ENCODE peak calls at places on chromosome 22, in five cellular contexts. One of them, this sample, is unnamed.

GRCh38 chr22:49327411-49327810 is 500.3 kb downstream of the BRD1 start:
- DNase-seq in heart right ventricle: no peak
- DNase-seq in MM.1S: no peak
- DNase-seq in heart left ventricle: no peak
- DNase-seq in testis: peak; percentile 9
- DNase-seq in this sample: no peak

GRCh38 chr22:44102856-44103255 is 77.9 kb upstream of the PARVG start:
- DNase-seq in heart right ventricle: no peak
- DNase-seq in testis: no peak
- DNase-seq in heart left ventricle: peak; percentile 4
- DNase-seq in MM.1S: no peak
- DNase-seq in this sample: no peak

GRCh38 chr22:30806391-30806861 is 111.8 kb downstream of the OSBP2 start:
- DNase-seq in testis: no peak
- DNase-seq in MM.1S: no peak
- DNase-seq in heart right ventricle: no peak
- DNase-seq in heart left ventricle: no peak
- DNase-seq in this sample: no peak

GRCh38 chr22:25485626-25486545 is 78.6 kb upstream of the GRK3 start:
- DNase-seq in heart left ventricle: no peak
- DNase-seq in testis: no peak
- DNase-seq in heart right ventricle: no peak
- DNase-seq in MM.1S: no peak
- DNase-seq in this sample: no peak

GRCh38 chr22:50674127-50674493 is 1.5 kb downstream of the SHANK3 start:
- DNase-seq in heart right ventricle: no peak
- DNase-seq in heart left ventricle: no peak
- DNase-seq in testis: no peak
- DNase-seq in MM.1S: no peak
- DNase-seq in this sample: no peak

GRCh38 chr22:46982635-46983034 is 220.2 kb downstream of the TBC1D22A start:
- DNase-seq in heart right ventricle: no peak
- DNase-seq in heart left ventricle: no peak
- DNase-seq in MM.1S: no peak
- DNase-seq in testis: no peak
- DNase-seq in this sample: no peak

GRCh38 chr22:21937821-21938070 is 14.9 kb downstream of the PPM1F start:
- DNase-seq in heart left ventricle: peak; percentile 76
- DNase-seq in MM.1S: no peak
- DNase-seq in testis: no peak
- DNase-seq in heart right ventricle: no peak
- DNase-seq in this sample: no peak

GRCh38 chr22:23580586-23581251 is 629 bp upstream of the IGLL1 start:
- DNase-seq in heart left ventricle: no peak
- DNase-seq in testis: no peak
- DNase-seq in MM.1S: no peak
- DNase-seq in heart right ventricle: no peak
- DNase-seq in this sample: no peak

GRCh38 chr22:47195156-47195675 is 432.8 kb downstream of the TBC1D22A start:
- DNase-seq in heart left ventricle: no peak
- DNase-seq in MM.1S: no peak
- DNase-seq in heart right ventricle: no peak
- DNase-seq in testis: peak; percentile 7
- DNase-seq in this sample: no peak

GRCh38 chr22:42797021-42797420 is 60.1 kb downstream of the ARFGAP3 start:
- DNase-seq in testis: no peak
- DNase-seq in heart right ventricle: peak; percentile 58
- DNase-seq in MM.1S: no peak
- DNase-seq in heart left ventricle: no peak
- DNase-seq in this sample: no peak

GRCh38 chr22:36470162-36470993 is 11.1 kb downstream of the TXN2 start:
- DNase-seq in heart right ventricle: peak; percentile 87
- DNase-seq in MM.1S: peak; percentile 83
- DNase-seq in heart left ventricle: peak; percentile 89
- DNase-seq in testis: peak; percentile 85
- DNase-seq in this sample: peak; percentile 73

GRCh38 chr22:25754527-25755202 is 12.7 kb downstream of the MYO18B start:
- DNase-seq in heart left ventricle: peak; percentile 87
- DNase-seq in testis: no peak
- DNase-seq in heart right ventricle: peak; percentile 92
- DNase-seq in MM.1S: no peak
- DNase-seq in this sample: no peak

GRCh38 chr22:22787805-22788459 is 99.7 kb upstream of the IGLL5 start:
- DNase-seq in heart right ventricle: no peak
- DNase-seq in testis: peak; percentile 77
- DNase-seq in heart left ventricle: peak; percentile 76
- DNase-seq in MM.1S: peak; percentile 54
- DNase-seq in this sample: peak; percentile 46

GRCh38 chr22:19463008-19463407 is 15.5 kb upstream of the C22orf39 start:
- DNase-seq in testis: no peak
- DNase-seq in heart left ventricle: no peak
- DNase-seq in MM.1S: no peak
- DNase-seq in heart right ventricle: no peak
- DNase-seq in this sample: no peak

GRCh38 chr22:49920859-49921258 is 2.4 kb downstream of the CRELD2 start:
- DNase-seq in heart right ventricle: no peak
- DNase-seq in testis: no peak
- DNase-seq in heart left ventricle: no peak
- DNase-seq in MM.1S: no peak
- DNase-seq in this sample: no peak

GRCh38 chr22:37545703-37546435 is 14.4 kb upstream of the CDC42EP1 start:
- DNase-seq in heart right ventricle: peak; percentile 95
- DNase-seq in heart left ventricle: peak; percentile 96
- DNase-seq in testis: peak; percentile 93
- DNase-seq in MM.1S: no peak
- DNase-seq in this sample: no peak

GRCh38 chr22:19149047-19149883 is 827 bp downstream of the GSC2 start:
- DNase-seq in testis: peak; percentile 36
- DNase-seq in MM.1S: no peak
- DNase-seq in heart right ventricle: no peak
- DNase-seq in heart left ventricle: no peak
- DNase-seq in this sample: peak; percentile 40

GRCh38 chr22:26398741-26399153 is 30.3 kb upstream of the ASPHD2 start:
- DNase-seq in heart left ventricle: no peak
- DNase-seq in heart right ventricle: peak; percentile 43
- DNase-seq in testis: peak; percentile 85
- DNase-seq in MM.1S: peak; percentile 45
- DNase-seq in this sample: peak; percentile 12

GRCh38 chr22:50228366-50228765 is 16.5 kb downstream of the TUBGCP6 start:
- DNase-seq in heart right ventricle: no peak
- DNase-seq in MM.1S: no peak
- DNase-seq in heart left ventricle: no peak
- DNase-seq in testis: no peak
- DNase-seq in this sample: no peak

GRCh38 chr22:36900880-36901279 is 12.5 kb upstream of the CSF2RB start:
- DNase-seq in MM.1S: no peak
- DNase-seq in testis: no peak
- DNase-seq in heart left ventricle: no peak
- DNase-seq in heart right ventricle: no peak
- DNase-seq in this sample: no peak

GRCh38 chr22:34997921-34998320 is 68.0 kb upstream of the ISX start:
- DNase-seq in testis: no peak
- DNase-seq in heart left ventricle: no peak
- DNase-seq in MM.1S: no peak
- DNase-seq in heart right ventricle: no peak
- DNase-seq in this sample: no peak

GRCh38 chr22:34993548-34993947 is 72.4 kb upstream of the ISX start:
- DNase-seq in heart right ventricle: no peak
- DNase-seq in MM.1S: no peak
- DNase-seq in heart left ventricle: no peak
- DNase-seq in testis: no peak
- DNase-seq in this sample: no peak

DNA sequence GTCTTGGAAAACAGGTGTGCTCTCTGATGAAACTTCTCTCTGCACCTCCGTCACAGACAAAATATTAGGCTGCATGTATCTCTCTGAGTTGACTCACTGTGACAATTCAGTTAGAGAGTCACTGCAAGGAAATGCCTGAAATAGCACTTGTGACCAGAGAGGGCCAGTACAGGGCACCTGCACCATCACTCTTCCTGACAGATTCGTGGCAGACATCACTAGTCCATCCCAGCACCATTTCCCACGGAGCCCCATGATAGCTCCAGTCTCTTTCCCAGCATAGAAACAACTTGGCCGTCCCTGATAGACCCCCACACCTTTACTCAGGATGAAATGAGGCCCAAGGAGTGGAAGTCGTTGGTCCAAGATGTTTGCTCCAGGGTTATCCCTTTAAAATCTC is 73.3 kb upstream of the ISX start:
- DNase-seq in testis: no peak
- DNase-seq in heart right ventricle: no peak
- DNase-seq in heart left ventricle: no peak
- DNase-seq in MM.1S: peak; percentile 9
- DNase-seq in this sample: no peak
- H3K4me1 ChIP-seq in testis: no peaks in the 10 kb centered on the region
- H3K4me1 ChIP-seq in heart right ventricle: no peaks in the 10 kb centered on the region
- H3K4me1 ChIP-seq in heart left ventricle: no peaks in the 10 kb centered on the region
- H3K4me1 ChIP-seq in MM.1S: no peaks in the 10 kb centered on the region
- H3K4me1 ChIP-seq in this sample: no peaks in the 10 kb centered on the region

GRCh38 chr22:20764729-20765128 is 9.2 kb upstream of the SERPIND1 start:
- DNase-seq in MM.1S: no peak
- DNase-seq in heart left ventricle: no peak
- DNase-seq in testis: no peak
- DNase-seq in heart right ventricle: no peak
- DNase-seq in this sample: no peak

GRCh38 chr22:20765938-20766337 is 8.0 kb upstream of the SERPIND1 start:
- DNase-seq in MM.1S: no peak
- DNase-seq in heart left ventricle: no peak
- DNase-seq in heart right ventricle: no peak
- DNase-seq in testis: no peak
- DNase-seq in this sample: no peak

GRCh38 chr22:20762233-20762796 is 11.6 kb upstream of the SERPIND1 start:
- DNase-seq in testis: no peak
- DNase-seq in heart right ventricle: no peak
- DNase-seq in heart left ventricle: no peak
- DNase-seq in MM.1S: no peak
- DNase-seq in this sample: no peak

GRCh38 chr22:20763630-20764029 is 10.3 kb upstream of the SERPIND1 start:
- DNase-seq in MM.1S: no peak
- DNase-seq in heart right ventricle: no peak
- DNase-seq in testis: no peak
- DNase-seq in heart left ventricle: no peak
- DNase-seq in this sample: no peak

GRCh38 chr22:20764053-20764720 is 9.7 kb upstream of the SERPIND1 start:
- DNase-seq in testis: no peak
- DNase-seq in MM.1S: no peak
- DNase-seq in heart right ventricle: no peak
- DNase-seq in heart left ventricle: no peak
- DNase-seq in this sample: no peak
- H3K27ac ChIP-seq in testis: no peak overlapping the region
- H3K27ac ChIP-seq in MM.1S: no peak overlapping the region
- H3K27ac ChIP-seq in heart right ventricle: no peak overlapping the region
- H3K27ac ChIP-seq in heart left ventricle: no peak overlapping the region
- H3K27ac ChIP-seq in this sample: no peak overlapping the region

GRCh38 chr22:28441720-28442263 is 237.8 kb downstream of the TTC28 start:
- DNase-seq in heart right ventricle: no peak
- DNase-seq in MM.1S: no peak
- DNase-seq in heart left ventricle: no peak
- DNase-seq in testis: peak; percentile 26
- DNase-seq in this sample: no peak

GRCh38 chr22:28444659-28445058 is 235.0 kb downstream of the TTC28 start:
- DNase-seq in heart left ventricle: no peak
- DNase-seq in testis: no peak
- DNase-seq in heart right ventricle: no peak
- DNase-seq in MM.1S: no peak
- DNase-seq in this sample: no peak

GRCh38 chr22:28442264-28442950 is 237.2 kb downstream of the TTC28 start:
- DNase-seq in MM.1S: peak; percentile 50
- DNase-seq in heart left ventricle: peak; percentile 91
- DNase-seq in testis: peak; percentile 85
- DNase-seq in heart right ventricle: peak; percentile 77
- DNase-seq in this sample: peak; percentile 74

GRCh38 chr22:28440517-28441366 is 238.9 kb downstream of the TTC28 start:
- DNase-seq in testis: no peak
- DNase-seq in heart right ventricle: no peak
- DNase-seq in MM.1S: no peak
- DNase-seq in heart left ventricle: no peak
- DNase-seq in this sample: no peak

GRCh38 chr22:28442951-28443876 is 236.4 kb downstream of the TTC28 start:
- DNase-seq in heart right ventricle: peak; percentile 78
- DNase-seq in heart left ventricle: peak; percentile 78
- DNase-seq in testis: peak; percentile 87
- DNase-seq in MM.1S: no peak
- DNase-seq in this sample: no peak
- H3K4me3 ChIP-seq in heart right ventricle: peak overlapping the region; percentile 54
- H3K4me3 ChIP-seq in heart left ventricle: peak overlapping the region; percentile 55
- H3K4me3 ChIP-seq in testis: peak overlapping the region; percentile 46
- H3K4me3 ChIP-seq in MM.1S: no peak overlapping the region
- H3K4me3 ChIP-seq in this sample: peak overlapping the region; percentile 72

DNA sequence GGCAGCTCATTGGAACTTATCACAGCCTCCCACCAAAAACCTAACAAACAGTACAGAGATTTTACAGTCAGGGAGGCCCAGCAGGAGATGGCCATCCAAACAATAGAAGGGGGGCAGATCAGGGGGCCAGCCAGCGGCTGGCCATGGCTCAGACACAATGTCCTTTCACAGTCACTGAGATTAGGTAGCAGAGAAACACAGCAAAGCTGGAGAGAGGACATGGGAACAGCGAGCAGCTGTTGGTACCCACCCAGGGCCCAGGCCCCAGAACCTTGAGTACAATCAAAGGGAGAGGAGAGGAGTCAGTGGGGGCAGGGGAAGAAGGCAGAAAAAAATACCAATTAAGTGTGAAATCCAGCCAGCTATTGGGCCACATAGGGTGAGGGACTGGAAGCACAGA is 4.2 kb downstream of the TMEM121B start:
- DNase-seq in heart left ventricle: no peak
- DNase-seq in MM.1S: no peak
- DNase-seq in testis: no peak
- DNase-seq in heart right ventricle: no peak
- DNase-seq in this sample: no peak
- H3K4me1 ChIP-seq in heart left ventricle: peaks cover 17% of the 10 kb centered on the region
- H3K4me1 ChIP-seq in MM.1S: peaks cover 16% of the 10 kb centered on the region
- H3K4me1 ChIP-seq in testis: no peaks in the 10 kb centered on the region
- H3K4me1 ChIP-seq in heart right ventricle: peaks cover 22% of the 10 kb centered on the region
- H3K4me1 ChIP-seq in this sample: peaks cover 66% of the 10 kb centered on the region

This sample was measured in naive thymus-derived CD4-positive, alpha-beta T cell.